ENCODE peak calls at places on chromosomes 7 and 10, in ten cellular contexts. Q is B cell; D is Right ventricle myocardium inferior; S is posterior cingulate gyrus; L is Kasumi-1; R is activated CD8-positive, alpha-beta memory T cell treated with anti-CD3 and anti-CD28 coated beads, Interleukin-2, amount 50 U/mL, for 48 hours; T is T follicular helper cell; W is dermis microvascular lymphatic vessel endothelial cell; Y is thoracic aorta; G is left lobe of liver. P is an unnamed sample.
A peak's percentile ranks its signal among the peaks of the same experiment; 100 is the strongest.

GRCh38 chr10:98106531-98106930 is 27.9 kb upstream of the R3HCC1L start:
- DNase-seq in Q (no peak), D (no peak), S (no peak), L (no peak), R (no peak), T (no peak), W (no peak), Y (no peak), G (no peak), P (no peak)

GRCh38 chr7:150621376-150621775 is 10.8 kb downstream of the GIMAP6 start:
- DNase-seq in Q (no peak), D (no peak), S (no peak), L (no peak), R (no peak), T (no peak), W (no peak), Y (no peak), G (no peak), P (no peak)

GRCh38 chr7:29457565-29457971 is 106.1 kb upstream of the PRR15 start:
- DNase-seq in Q (no peak), D (no peak), S (peak; percentile 50), L (no peak), R (no peak), T (no peak), W (no peak), Y (no peak), G (no peak), P (no peak)

GRCh38 chr10:22666287-22667092 is 47.9 kb downstream of the PIP4K2A start:
- DNase-seq in Q (no peak), D (no peak), S (no peak), L (peak; percentile 96), R (no peak), T (peak; percentile 66), W (no peak), Y (no peak), G (no peak), P (no peak)

GRCh38 chr10:35635576-35635975 is 6.5 kb downstream of the FZD8 start:
- DNase-seq in Q (peak; percentile 70), D (no peak), S (peak; percentile 41), L (peak; percentile 78), R (peak; percentile 54), T (no peak), W (peak; percentile 66), Y (no peak), G (no peak), P (no peak)

GRCh38 chr7:18859331-18859730 is 258.1 kb downstream of the TWIST1 start:
- DNase-seq in Q (no peak), D (no peak), S (no peak), L (no peak), R (no peak), T (no peak), W (no peak), Y (no peak), G (no peak), P (no peak)

GRCh38 chr10:113093188-113094113 is 143.4 kb downstream of the TCF7L2 start:
- DNase-seq in Q (no peak), D (no peak), S (no peak), L (no peak), R (no peak), T (no peak), W (peak; percentile 59), Y (no peak), G (no peak), P (no peak)

GRCh38 chr10:103645141-103646054 is 151.9 kb downstream of the NEURL1 start:
- DNase-seq in Q (no peak), D (peak; percentile 84), S (no peak), L (peak; percentile 97), R (no peak), T (no peak), W (no peak), Y (peak; percentile 73), G (no peak), P (no peak)

GRCh38 chr10:132521041-132521465 is 16.5 kb upstream of the INPP5A start:
- DNase-seq in Q (no peak), D (no peak), S (peak; percentile 7), L (no peak), R (no peak), T (no peak), W (no peak), Y (peak; percentile 1), G (peak; percentile 42), P (no peak)

GRCh38 chr10:23516530-23516929 is 77.7 kb downstream of the OTUD1 start:
- DNase-seq in Q (no peak), D (no peak), S (no peak), L (peak; percentile 89), R (no peak), T (no peak), W (peak; percentile 5), Y (no peak), G (no peak), P (no peak)

GRCh38 chr7:155483868-155484325 is 26.0 kb downstream of the EN2 start:
- DNase-seq in Q (no peak), D (no peak), S (peak; percentile 50), L (no peak), R (no peak), T (no peak), W (no peak), Y (no peak), G (peak; percentile 33), P (no peak)

GRCh38 chr7:67947651-67948050 is 951.0 kb downstream of the TYW1 start:
- DNase-seq in Q (no peak), D (no peak), S (no peak), L (no peak), R (no peak), T (no peak), W (no peak), Y (no peak), G (no peak), P (no peak)

GRCh38 chr7:42263971-42264370 is 27.0 kb upstream of the GLI3 start:
- DNase-seq in Q (no peak), D (peak; percentile 66), S (peak; percentile 14), L (no peak), R (no peak), T (no peak), W (no peak), Y (no peak), G (no peak), P (no peak)

GRCh38 chr10:97053285-97053684 is 132.5 kb downstream of the SLIT1 start:
- DNase-seq in Q (no peak), D (no peak), S (no peak), L (no peak), R (no peak), T (no peak), W (no peak), Y (no peak), G (no peak), P (no peak)

GRCh38 chr7:47252706-47253105 is 329.2 kb downstream of the TNS3 start:
- DNase-seq in Q (no peak), D (no peak), S (no peak), L (no peak), R (no peak), T (no peak), W (no peak), Y (no peak), G (no peak), P (no peak)

GRCh38 chr10:74932648-74933047 is 106.2 kb downstream of the KAT6B start:
- DNase-seq in Q (no peak), D (peak; percentile 82), S (peak; percentile 57), L (no peak), R (no peak), T (no peak), W (no peak), Y (no peak), G (peak; percentile 53), P (no peak)

GRCh38 chr10:2494386-2494785 is 573.0 kb upstream of the PFKP start:
- DNase-seq in Q (no peak), D (no peak), S (no peak), L (no peak), R (no peak), T (no peak), W (no peak), Y (no peak), G (no peak), P (no peak)

GRCh38 chr7:137970263-137970975 is 31.5 kb downstream of the CREB3L2 start:
- DNase-seq in Q (no peak), D (no peak), S (peak; percentile 32), L (no peak), R (no peak), T (no peak), W (no peak), Y (no peak), G (no peak), P (no peak)

GRCh38 chr7:3082831-3083230 is 39.2 kb upstream of the CARD11 start:
- DNase-seq in Q (no peak), D (no peak), S (no peak), L (no peak), R (no peak), T (no peak), W (no peak), Y (no peak), G (no peak), P (no peak)

GRCh38 chr7:99392046-99392445 is 16.4 kb downstream of the PDAP1 start:
- DNase-seq in Q (no peak), D (no peak), S (no peak), L (no peak), R (no peak), T (no peak), W (no peak), Y (no peak), G (no peak), P (no peak)

GRCh38 chr7:157932498-157933218 is 595.9 kb downstream of the DNAJB6 start:
- DNase-seq in Q (no peak), D (no peak), S (no peak), L (no peak), R (no peak), T (no peak), W (no peak), Y (no peak), G (no peak), P (no peak)

GRCh38 chr7:7739204-7739603 is 20.8 kb upstream of the RPA3 start:
- DNase-seq in Q (no peak), D (no peak), S (no peak), L (no peak), R (no peak), T (no peak), W (no peak), Y (no peak), G (no peak), P (no peak)

GRCh38 chr10:103784723-103785418 is 70.5 kb downstream of the SH3PXD2A start:
- DNase-seq in Q (no peak), D (no peak), S (no peak), L (no peak), R (no peak), T (no peak), W (no peak), Y (no peak), G (no peak), P (no peak)

GRCh38 chr10:110706690-110707098 is 62.6 kb downstream of the RBM20 start:
- DNase-seq in Q (no peak), D (no peak), S (no peak), L (no peak), R (no peak), T (no peak), W (no peak), Y (no peak), G (no peak), P (no peak)